ENCODE peak calls at places on chromosome 7, in four cellular contexts. W is epithelial cell of esophagus, L is MM.1S, A is AG08395. J is an unnamed sample.

GRCh38 chr7:149777551-149778326 is 4.4 kb upstream of the ZNF467 start:
- DNase-seq in W (no peak), L (no peak), A (no peak), J (no peak)

GRCh38 chr7:44508328-44508990 is 18.0 kb upstream of the NUDCD3 start:
- DNase-seq in W (no peak), L (no peak), A (no peak), J (no peak)

GRCh38 chr7:44062180-44062902 is 3.0 kb downstream of the PGAM2 start:
- DNase-seq in W (no peak), L (no peak), A (no peak), J (no peak)

GRCh38 chr7:131600578-131600977 is 44.1 kb upstream of the PODXL start:
- DNase-seq in W (no peak), L (no peak), A (peak), J (no peak)

GRCh38 chr7:81507231-81507630 is 262.6 kb downstream of the HGF start:
- DNase-seq in W (no peak), L (no peak), A (no peak), J (no peak)

GRCh38 chr7:102186306-102186705 is 100.4 kb upstream of the SH2B2 start:
- DNase-seq in W (peak), L (no peak), A (no peak), J (no peak)

GRCh38 chr7:28608766-28609165 is 196.4 kb downstream of the CREB5 start:
- DNase-seq in W (peak), L (no peak), A (no peak), J (no peak)

GRCh38 chr7:43655584-43655983 is 72.7 kb downstream of the STK17A start:
- DNase-seq in W (no peak), L (no peak), A (no peak), J (no peak)

GRCh38 chr7:46600340-46600739 is 679.3 kb upstream of the IGFBP3 start:
- DNase-seq in W (peak), L (no peak), A (peak), J (no peak)

GRCh38 chr7:150430465-150431085 is 19.9 kb upstream of the GIMAP8 start:
- DNase-seq in W (no peak), L (no peak), A (no peak), J (no peak)

GRCh38 chr7:146735992-146736391 is 619.4 kb downstream of the CNTNAP2 start:
- DNase-seq in W (no peak), L (no peak), A (no peak), J (no peak)

GRCh38 chr7:17770710-17771375 is 169.5 kb downstream of the SNX13 start:
- DNase-seq in W (peak), L (no peak), A (no peak), J (no peak)

GRCh38 chr7:133923974-133924373 is 203.2 kb upstream of the LRGUK start:
- DNase-seq in W (peak), L (no peak), A (no peak), J (no peak)

GRCh38 chr7:22480523-22481075 is 19.4 kb downstream of the STEAP1B start:
- DNase-seq in W (no peak), L (no peak), A (no peak), J (peak)

GRCh38 chr7:101100858-101101847 is 15.9 kb downstream of the TRIM56 start:
- DNase-seq in W (no peak), L (no peak), A (no peak), J (no peak)

GRCh38 chr7:107715531-107715930 is 28.4 kb upstream of the CBLL1 start:
- DNase-seq in W (peak), L (no peak), A (no peak), J (no peak)

GRCh38 chr7:22338411-22338810 is 18.5 kb downstream of the RAPGEF5 start:
- DNase-seq in W (no peak), L (no peak), A (no peak), J (no peak)

GRCh38 chr7:47780555-47780954 is 167.7 kb downstream of the PKD1L1 start:
- DNase-seq in W (no peak), L (no peak), A (no peak), J (no peak)

GRCh38 chr7:66871076-66871475 is 49.9 kb upstream of the TMEM248 start:
- DNase-seq in W (peak), L (no peak), A (no peak), J (no peak)

GRCh38 chr7:40380111-40380510 is 245.3 kb downstream of the SUGCT start:
- DNase-seq in W (no peak), L (no peak), A (no peak), J (no peak)

GRCh38 chr7:148084138-148084537 is 506.4 kb upstream of the C7orf33 start:
- DNase-seq in W (peak), L (peak), A (peak), J (no peak)

GRCh38 chr7:112714917-112715316 is 75.3 kb downstream of the TMEM168 start:
- DNase-seq in W (no peak), L (no peak), A (no peak), J (no peak)

GRCh38 chr7:31373337-31374289 is 33.1 kb upstream of the NEUROD6 start:
- DNase-seq in W (peak), L (peak), A (peak), J (no peak)

GRCh38 chr7:1059200-1060091 is 15.1 kb downstream of the GPR146 start:
- DNase-seq in W (peak), L (no peak), A (no peak), J (no peak)

GRCh38 chr7:28346972-28347371 is 65.3 kb upstream of the CREB5 start:
- DNase-seq in W (no peak), L (no peak), A (no peak), J (no peak)

GRCh38 chr7:79872171-79872570 is 262.5 kb upstream of the GNAI1 start:
- DNase-seq in W (no peak), L (no peak), A (no peak), J (no peak)

GRCh38 chr7:48971173-48971572 is 46.8 kb downstream of the CDC14C start:
- DNase-seq in W (no peak), L (no peak), A (no peak), J (no peak)

J was measured in NCI-H187.